ENCODE peak calls at places on chromosome 19, in four cellular contexts. One of them, this sample, is unnamed. For H3K4me1, the result is how much of the 10 kb centered on the place peaks cover.

GRCh38 chr19:43078311-43078710 is 4.2 kb downstream of the PSG2 start:
- DNase-seq in neuronal stem cell: no peak
- DNase-seq in IMR-90: peak
- DNase-seq in mesenchymal stem cell: no peak
- DNase-seq in this sample: peak

GRCh38 chr19:38506723-38507550 is 73.4 kb downstream of the RYR1 start:
- DNase-seq in IMR-90: no peak
- DNase-seq in neuronal stem cell: peak
- DNase-seq in mesenchymal stem cell: peak
- DNase-seq in this sample: peak

GRCh38 chr19:38793186-38793585 is 4.2 kb downstream of the LGALS7B start:
- DNase-seq in mesenchymal stem cell: no peak
- DNase-seq in neuronal stem cell: no peak
- DNase-seq in IMR-90: peak
- DNase-seq in this sample: peak

GRCh38 chr19:55503447-55504251 is 15.4 kb downstream of the SSC5D start:
- DNase-seq in mesenchymal stem cell: peak
- DNase-seq in neuronal stem cell: peak
- DNase-seq in IMR-90: peak
- DNase-seq in this sample: peak

GRCh38 chr19:8655340-8655709 is 24.9 kb downstream of the NFILZ start:
- DNase-seq in IMR-90: no peak
- DNase-seq in neuronal stem cell: no peak
- DNase-seq in mesenchymal stem cell: no peak
- DNase-seq in this sample: no peak

GRCh38 chr19:51422053-51422448 is 4.6 kb upstream of the SIGLEC10 start:
- DNase-seq in mesenchymal stem cell: peak
- DNase-seq in IMR-90: peak
- DNase-seq in neuronal stem cell: peak
- DNase-seq in this sample: peak

GRCh38 chr19:50362030-50362412 is 3.4 kb downstream of the NAPSA start:
- DNase-seq in IMR-90: no peak
- DNase-seq in neuronal stem cell: no peak
- DNase-seq in mesenchymal stem cell: no peak
- DNase-seq in this sample: no peak

GRCh38 chr19:13023666-13024065 is 28.4 kb downstream of the NFIX start:
- DNase-seq in mesenchymal stem cell: no peak
- DNase-seq in IMR-90: no peak
- DNase-seq in neuronal stem cell: no peak
- DNase-seq in this sample: no peak

GRCh38 chr19:18408053-18408476 is 10.6 kb upstream of the LRRC25 start:
- DNase-seq in mesenchymal stem cell: no peak
- DNase-seq in neuronal stem cell: no peak
- DNase-seq in IMR-90: no peak
- DNase-seq in this sample: peak

GRCh38 chr19:14494910-14495677 is 833 bp downstream of the GIPC1 start:
- DNase-seq in neuronal stem cell: no peak
- DNase-seq in mesenchymal stem cell: no peak
- DNase-seq in IMR-90: no peak
- DNase-seq in this sample: no peak

GRCh38 chr19:15672580-15673175 is at the start of gene CYP4F12:
- DNase-seq in mesenchymal stem cell: no peak
- DNase-seq in IMR-90: no peak
- DNase-seq in neuronal stem cell: no peak
- DNase-seq in this sample: no peak

GRCh38 chr19:10593820-10594637 is 6.9 kb upstream of the AP1M2 start:
- DNase-seq in mesenchymal stem cell: no peak
- DNase-seq in IMR-90: no peak
- DNase-seq in neuronal stem cell: no peak
- DNase-seq in this sample: peak

GRCh38 chr19:50803633-50804419 is 13.6 kb downstream of the ACP4 start:
- DNase-seq in neuronal stem cell: no peak
- DNase-seq in IMR-90: no peak
- DNase-seq in mesenchymal stem cell: peak
- DNase-seq in this sample: peak

GRCh38 chr19:55690109-55690768 is 15.2 kb downstream of the EPN1 start:
- DNase-seq in mesenchymal stem cell: no peak
- DNase-seq in neuronal stem cell: no peak
- DNase-seq in IMR-90: no peak
- DNase-seq in this sample: no peak

GRCh38 chr19:7417671-7418324 is 69.1 kb downstream of the ARHGEF18 start:
- DNase-seq in neuronal stem cell: no peak
- DNase-seq in IMR-90: peak
- DNase-seq in mesenchymal stem cell: peak
- DNase-seq in this sample: no peak

GRCh38 chr19:52716578-52716977 is 18.3 kb downstream of the ZNF611 start:
- DNase-seq in mesenchymal stem cell: no peak
- DNase-seq in IMR-90: no peak
- DNase-seq in neuronal stem cell: no peak
- DNase-seq in this sample: no peak

GRCh38 chr19:11479470-11480080 is 1.3 kb downstream of the ELAVL3 start:
- DNase-seq in neuronal stem cell: peak
- DNase-seq in IMR-90: no peak
- DNase-seq in mesenchymal stem cell: no peak
- DNase-seq in this sample: peak

GRCh38 chr19:4831351-4832340 is at the start of gene TICAM1:
- DNase-seq in IMR-90: peak
- DNase-seq in mesenchymal stem cell: peak
- DNase-seq in neuronal stem cell: no peak
- DNase-seq in this sample: peak

GRCh38 chr19:5826531-5827341 is 12.8 kb downstream of the FUT6 start:
- DNase-seq in mesenchymal stem cell: peak
- DNase-seq in IMR-90: no peak
- DNase-seq in neuronal stem cell: peak
- DNase-seq in this sample: peak

GRCh38 chr19:49148784-49149651 is 6.2 kb downstream of the HRC start:
- DNase-seq in neuronal stem cell: peak
- DNase-seq in IMR-90: peak
- DNase-seq in mesenchymal stem cell: peak
- DNase-seq in this sample: peak

GRCh38 chr19:49149652-49150105 is 5.5 kb downstream of the HRC start:
- DNase-seq in mesenchymal stem cell: peak
- DNase-seq in neuronal stem cell: peak
- DNase-seq in IMR-90: peak
- DNase-seq in this sample: peak

GRCh38 chr19:49145485-49146407 is 9.4 kb downstream of the HRC start:
- DNase-seq in neuronal stem cell: peak
- DNase-seq in IMR-90: peak
- DNase-seq in mesenchymal stem cell: peak
- DNase-seq in this sample: peak

GRCh38 chr19:49150106-49150943 is 4.9 kb downstream of the HRC start:
- DNase-seq in neuronal stem cell: peak
- DNase-seq in mesenchymal stem cell: peak
- DNase-seq in IMR-90: peak
- DNase-seq in this sample: peak

GRCh38 chr19:49147923-49148682 is 7.1 kb downstream of the HRC start:
- DNase-seq in neuronal stem cell: no peak
- DNase-seq in mesenchymal stem cell: no peak
- DNase-seq in IMR-90: no peak
- DNase-seq in this sample: no peak
- H3K4me1 ChIP-seq in neuronal stem cell: under half
- H3K4me1 ChIP-seq in mesenchymal stem cell: under half
- H3K4me1 ChIP-seq in IMR-90: under half
- H3K4me1 ChIP-seq in this sample: under half

DNA sequence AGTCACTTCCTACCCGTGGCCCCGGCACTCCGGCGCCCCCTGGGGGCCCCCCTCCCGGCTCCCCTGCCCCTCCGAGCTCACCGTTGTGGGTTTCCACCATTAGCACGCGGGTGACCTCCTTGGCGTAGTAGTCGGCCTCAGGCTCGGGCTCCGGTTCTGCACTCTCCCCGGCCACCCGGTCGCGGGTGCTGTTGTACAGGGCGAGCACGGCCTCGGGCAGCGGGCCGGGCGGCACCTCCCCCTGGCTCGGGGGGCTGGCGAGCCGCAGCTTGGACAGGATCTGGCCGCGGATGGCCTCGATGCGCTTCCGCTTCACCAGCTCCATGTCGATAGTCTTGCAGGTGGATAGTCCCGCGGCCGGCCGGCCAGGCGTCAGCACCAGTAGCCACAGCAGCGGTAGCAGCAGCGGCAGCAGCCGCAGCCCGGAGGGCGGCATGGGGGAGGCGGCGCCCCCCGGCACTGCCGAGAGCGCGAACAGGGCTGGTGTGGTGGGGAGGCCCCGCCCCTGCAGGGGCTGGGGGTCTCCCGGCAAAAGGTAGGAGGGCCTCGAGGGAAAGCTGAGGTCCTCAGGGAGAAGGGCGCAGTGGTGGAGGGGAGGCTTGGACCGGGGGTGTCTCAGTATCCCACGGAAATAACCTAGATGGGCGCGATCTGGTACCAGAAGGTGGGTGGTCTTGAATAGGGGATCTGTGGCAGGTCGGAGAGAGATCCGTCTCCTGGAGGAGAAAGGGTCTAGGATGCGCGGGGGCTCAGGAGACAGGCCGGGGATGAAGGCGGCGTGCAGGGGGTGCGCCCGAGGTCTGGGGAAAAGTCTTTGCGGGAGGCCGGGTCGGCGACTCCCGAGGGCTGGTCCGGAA is 885 bp downstream of the TGFB1 start:
- DNase-seq in IMR-90: peak
- DNase-seq in mesenchymal stem cell: peak
- DNase-seq in neuronal stem cell: no peak
- DNase-seq in this sample: no peak
- H3K18ac ChIP-seq in IMR-90: no peak
- H3K18ac ChIP-seq in mesenchymal stem cell: peak
- H3K18ac ChIP-seq in neuronal stem cell: peak
- H3K18ac ChIP-seq in this sample: peak

GRCh38 chr19:57279418-57280164 is 694 bp upstream of the ZNF460 start:
- DNase-seq in IMR-90: peak
- DNase-seq in neuronal stem cell: peak
- DNase-seq in mesenchymal stem cell: peak
- DNase-seq in this sample: peak
- H3K4me1 ChIP-seq in IMR-90: under half
- H3K4me1 ChIP-seq in neuronal stem cell: under half
- H3K4me1 ChIP-seq in mesenchymal stem cell: under half
- H3K4me1 ChIP-seq in this sample: under half

GRCh38 chr19:48501446-48501960 is 10.1 kb downstream of the LMTK3 start:
- DNase-seq in IMR-90: no peak
- DNase-seq in mesenchymal stem cell: no peak
- DNase-seq in neuronal stem cell: no peak
- DNase-seq in this sample: peak

GRCh38 chr19:48500830-48501445 is 10.7 kb downstream of the LMTK3 start:
- DNase-seq in neuronal stem cell: no peak
- DNase-seq in mesenchymal stem cell: no peak
- DNase-seq in IMR-90: no peak
- DNase-seq in this sample: no peak

GRCh38 chr19:48502720-48503018 is 9.0 kb downstream of the LMTK3 start:
- DNase-seq in mesenchymal stem cell: no peak
- DNase-seq in neuronal stem cell: no peak
- DNase-seq in IMR-90: no peak
- DNase-seq in this sample: no peak

GRCh38 chr19:48499352-48500090 is 12.1 kb downstream of the LMTK3 start:
- DNase-seq in mesenchymal stem cell: no peak
- DNase-seq in neuronal stem cell: no peak
- DNase-seq in IMR-90: no peak
- DNase-seq in this sample: peak

GRCh38 chr19:48501961-48502719 is 9.5 kb downstream of the LMTK3 start:
- DNase-seq in neuronal stem cell: peak
- DNase-seq in IMR-90: no peak
- DNase-seq in mesenchymal stem cell: peak
- DNase-seq in this sample: peak
- H3K18ac ChIP-seq in neuronal stem cell: peak
- H3K18ac ChIP-seq in IMR-90: no peak
- H3K18ac ChIP-seq in mesenchymal stem cell: no peak
- H3K18ac ChIP-seq in this sample: no peak